ENCODE peak calls at places on chromosomes 5 and 9, in five cellular contexts. Y, D, H, C and F are unnamed samples.

GRCh38 chr9:126411225-126411947 is 84.8 kb downstream of the MVB12B start:
- DNase-seq in Y (no peak), D (no peak), H (peak; percentile 59), C (no peak), F (no peak)

GRCh38 chr9:137451976-137452760 is 7.0 kb downstream of the NSMF start:
- DNase-seq in Y (no peak), D (peak; percentile 13), H (no peak), C (no peak), F (no peak)

GRCh38 chr5:157197088-157197487 is 16.4 kb downstream of the ITK start:
- DNase-seq in Y (no peak), D (no peak), H (no peak), C (no peak), F (no peak)

GRCh38 chr5:156444737-156445136 is 117.8 kb downstream of the SGCD start:
- DNase-seq in Y (no peak), D (no peak), H (no peak), C (no peak), F (no peak)

GRCh38 chr5:129951039-129951438 is 46.8 kb downstream of the CHSY3 start:
- DNase-seq in Y (no peak), D (no peak), H (no peak), C (no peak), F (no peak)

GRCh38 chr9:14258156-14258555 is 55.8 kb downstream of the NFIB start:
- DNase-seq in Y (no peak), D (no peak), H (no peak), C (no peak), F (no peak)

GRCh38 chr5:147963948-147964693 is 57.8 kb upstream of the C5orf46 start:
- DNase-seq in Y (no peak), D (no peak), H (no peak), C (no peak), F (no peak)

GRCh38 chr5:116394186-116394867 is 180.3 kb downstream of the SEMA6A start:
- DNase-seq in Y (no peak), D (no peak), H (no peak), C (no peak), F (no peak)

GRCh38 chr5:96649938-96650540 is 12.1 kb upstream of the CAST start:
- DNase-seq in Y (no peak), D (no peak), H (no peak), C (no peak), F (no peak)

GRCh38 chr9:118595719-118596305 is 773.4 kb downstream of the BRINP1 start:
- DNase-seq in Y (peak; percentile 52), D (no peak), H (no peak), C (no peak), F (peak; percentile 8)

GRCh38 chr9:133929599-133929998 is 62.5 kb downstream of the VAV2 start:
- DNase-seq in Y (no peak), D (no peak), H (no peak), C (no peak), F (no peak)